ENCODE peak calls at places on chromosome 15, in six cellular contexts. One of them, this sample, is unnamed.

GRCh38 chr15:52318729-52319500 is 23.3 kb upstream of the MYO5C start:
- DNase-seq in brain microvascular endothelial cell: no peak
- DNase-seq in activated T-helper 2 cell treated with anti-CD3 and anti-CD28 coated beads, Interferon-gamma antibody, Interleukin-2, Interleukin-4, amounts not matched to agents 10 μg/mL and 5 μg/mL and 100 μg/mL, durations not matched to agents 14 hours and 24 hours and 36 hours: no peak
- DNase-seq in CD4-positive, alpha-beta T cell: no peak
- DNase-seq in activated B cell treated with CpG ODN at 0.5 μM for 24 hours: no peak
- DNase-seq in NB4: no peak
- DNase-seq in this sample: no peak

GRCh38 chr15:60399931-60400330 is 2.1 kb upstream of the ANXA2 start:
- DNase-seq in activated T-helper 2 cell treated with anti-CD3 and anti-CD28 coated beads, Interferon-gamma antibody, Interleukin-2, Interleukin-4, amounts not matched to agents 10 μg/mL and 5 μg/mL and 100 μg/mL, durations not matched to agents 14 hours and 24 hours and 36 hours: no peak
- DNase-seq in activated B cell treated with CpG ODN at 0.5 μM for 24 hours: no peak
- DNase-seq in CD4-positive, alpha-beta T cell: no peak
- DNase-seq in brain microvascular endothelial cell: no peak
- DNase-seq in NB4: no peak
- DNase-seq in this sample: no peak

GRCh38 chr15:57389991-57390390 is 13.7 kb downstream of the CGNL1 start:
- DNase-seq in NB4: no peak
- DNase-seq in activated T-helper 2 cell treated with anti-CD3 and anti-CD28 coated beads, Interferon-gamma antibody, Interleukin-2, Interleukin-4, amounts not matched to agents 10 μg/mL and 5 μg/mL and 100 μg/mL, durations not matched to agents 14 hours and 24 hours and 36 hours: no peak
- DNase-seq in brain microvascular endothelial cell: no peak
- DNase-seq in CD4-positive, alpha-beta T cell: no peak
- DNase-seq in activated B cell treated with CpG ODN at 0.5 μM for 24 hours: no peak
- DNase-seq in this sample: no peak

GRCh38 chr15:101501703-101502373 is 12.3 kb upstream of the PCSK6 start:
- DNase-seq in activated T-helper 2 cell treated with anti-CD3 and anti-CD28 coated beads, Interferon-gamma antibody, Interleukin-2, Interleukin-4, amounts not matched to agents 10 μg/mL and 5 μg/mL and 100 μg/mL, durations not matched to agents 14 hours and 24 hours and 36 hours: peak; percentile 31
- DNase-seq in CD4-positive, alpha-beta T cell: peak; percentile 18
- DNase-seq in NB4: peak; percentile 55
- DNase-seq in activated B cell treated with CpG ODN at 0.5 μM for 24 hours: peak; percentile 26
- DNase-seq in brain microvascular endothelial cell: peak; percentile 28
- DNase-seq in this sample: peak; percentile 45

GRCh38 chr15:64379216-64379960 is 1.9 kb downstream of the PCLAF start:
- DNase-seq in brain microvascular endothelial cell: no peak
- DNase-seq in CD4-positive, alpha-beta T cell: no peak
- DNase-seq in activated T-helper 2 cell treated with anti-CD3 and anti-CD28 coated beads, Interferon-gamma antibody, Interleukin-2, Interleukin-4, amounts not matched to agents 10 μg/mL and 5 μg/mL and 100 μg/mL, durations not matched to agents 14 hours and 24 hours and 36 hours: no peak
- DNase-seq in NB4: peak; percentile 19
- DNase-seq in activated B cell treated with CpG ODN at 0.5 μM for 24 hours: no peak
- DNase-seq in this sample: no peak

GRCh38 chr15:78873796-78874761 is 1.4 kb downstream of the MORF4L1 start:
- DNase-seq in activated B cell treated with CpG ODN at 0.5 μM for 24 hours: no peak
- DNase-seq in CD4-positive, alpha-beta T cell: peak; percentile 40
- DNase-seq in brain microvascular endothelial cell: no peak
- DNase-seq in activated T-helper 2 cell treated with anti-CD3 and anti-CD28 coated beads, Interferon-gamma antibody, Interleukin-2, Interleukin-4, amounts not matched to agents 10 μg/mL and 5 μg/mL and 100 μg/mL, durations not matched to agents 14 hours and 24 hours and 36 hours: peak; percentile 32
- DNase-seq in NB4: peak; percentile 61
- DNase-seq in this sample: no peak

GRCh38 chr15:69415381-69415780 is 1.2 kb downstream of the KIF23 start:
- DNase-seq in brain microvascular endothelial cell: no peak
- DNase-seq in activated T-helper 2 cell treated with anti-CD3 and anti-CD28 coated beads, Interferon-gamma antibody, Interleukin-2, Interleukin-4, amounts not matched to agents 10 μg/mL and 5 μg/mL and 100 μg/mL, durations not matched to agents 14 hours and 24 hours and 36 hours: no peak
- DNase-seq in CD4-positive, alpha-beta T cell: no peak
- DNase-seq in activated B cell treated with CpG ODN at 0.5 μM for 24 hours: no peak
- DNase-seq in NB4: peak; percentile 12
- DNase-seq in this sample: no peak

GRCh38 chr15:57522148-57522547 is 69.6 kb upstream of the MYZAP start:
- DNase-seq in NB4: no peak
- DNase-seq in activated B cell treated with CpG ODN at 0.5 μM for 24 hours: no peak
- DNase-seq in CD4-positive, alpha-beta T cell: no peak
- DNase-seq in brain microvascular endothelial cell: no peak
- DNase-seq in activated T-helper 2 cell treated with anti-CD3 and anti-CD28 coated beads, Interferon-gamma antibody, Interleukin-2, Interleukin-4, amounts not matched to agents 10 μg/mL and 5 μg/mL and 100 μg/mL, durations not matched to agents 14 hours and 24 hours and 36 hours: no peak
- DNase-seq in this sample: no peak

GRCh38 chr15:51971353-51972133 is at the start of gene LEO1:
- DNase-seq in activated B cell treated with CpG ODN at 0.5 μM for 24 hours: peak; percentile 69
- DNase-seq in NB4: peak; percentile 98
- DNase-seq in activated T-helper 2 cell treated with anti-CD3 and anti-CD28 coated beads, Interferon-gamma antibody, Interleukin-2, Interleukin-4, amounts not matched to agents 10 μg/mL and 5 μg/mL and 100 μg/mL, durations not matched to agents 14 hours and 24 hours and 36 hours: peak; percentile 89
- DNase-seq in CD4-positive, alpha-beta T cell: peak; percentile 90
- DNase-seq in brain microvascular endothelial cell: peak; percentile 96
- DNase-seq in this sample: peak; percentile 94

GRCh38 chr15:25089577-25089976 is 134.8 kb downstream of the SNRPN start:
- DNase-seq in brain microvascular endothelial cell: no peak
- DNase-seq in activated T-helper 2 cell treated with anti-CD3 and anti-CD28 coated beads, Interferon-gamma antibody, Interleukin-2, Interleukin-4, amounts not matched to agents 10 μg/mL and 5 μg/mL and 100 μg/mL, durations not matched to agents 14 hours and 24 hours and 36 hours: no peak
- DNase-seq in activated B cell treated with CpG ODN at 0.5 μM for 24 hours: no peak
- DNase-seq in CD4-positive, alpha-beta T cell: no peak
- DNase-seq in NB4: no peak
- DNase-seq in this sample: no peak

GRCh38 chr15:39286706-39287105 is 294.2 kb upstream of the THBS1 start:
- DNase-seq in NB4: no peak
- DNase-seq in brain microvascular endothelial cell: no peak
- DNase-seq in activated T-helper 2 cell treated with anti-CD3 and anti-CD28 coated beads, Interferon-gamma antibody, Interleukin-2, Interleukin-4, amounts not matched to agents 10 μg/mL and 5 μg/mL and 100 μg/mL, durations not matched to agents 14 hours and 24 hours and 36 hours: no peak
- DNase-seq in CD4-positive, alpha-beta T cell: no peak
- DNase-seq in activated B cell treated with CpG ODN at 0.5 μM for 24 hours: no peak
- DNase-seq in this sample: no peak

GRCh38 chr15:85496551-85497545 is 116.4 kb downstream of the AKAP13 start:
- DNase-seq in NB4: no peak
- DNase-seq in CD4-positive, alpha-beta T cell: no peak
- DNase-seq in brain microvascular endothelial cell: no peak
- DNase-seq in activated B cell treated with CpG ODN at 0.5 μM for 24 hours: no peak
- DNase-seq in activated T-helper 2 cell treated with anti-CD3 and anti-CD28 coated beads, Interferon-gamma antibody, Interleukin-2, Interleukin-4, amounts not matched to agents 10 μg/mL and 5 μg/mL and 100 μg/mL, durations not matched to agents 14 hours and 24 hours and 36 hours: no peak
- DNase-seq in this sample: no peak

GRCh38 chr15:39124925-39125625 is 455.8 kb upstream of the THBS1 start:
- DNase-seq in activated B cell treated with CpG ODN at 0.5 μM for 24 hours: no peak
- DNase-seq in activated T-helper 2 cell treated with anti-CD3 and anti-CD28 coated beads, Interferon-gamma antibody, Interleukin-2, Interleukin-4, amounts not matched to agents 10 μg/mL and 5 μg/mL and 100 μg/mL, durations not matched to agents 14 hours and 24 hours and 36 hours: no peak
- DNase-seq in brain microvascular endothelial cell: no peak
- DNase-seq in NB4: no peak
- DNase-seq in CD4-positive, alpha-beta T cell: no peak
- DNase-seq in this sample: no peak

GRCh38 chr15:38860253-38860652 is 295.6 kb upstream of the RASGRP1 start:
- DNase-seq in brain microvascular endothelial cell: no peak
- DNase-seq in CD4-positive, alpha-beta T cell: no peak
- DNase-seq in activated T-helper 2 cell treated with anti-CD3 and anti-CD28 coated beads, Interferon-gamma antibody, Interleukin-2, Interleukin-4, amounts not matched to agents 10 μg/mL and 5 μg/mL and 100 μg/mL, durations not matched to agents 14 hours and 24 hours and 36 hours: no peak
- DNase-seq in NB4: peak; percentile 12
- DNase-seq in activated B cell treated with CpG ODN at 0.5 μM for 24 hours: no peak
- DNase-seq in this sample: no peak

This sample was measured in upper lobe of left lung.